ENCODE peak calls at places on chromosomes 7 and 10, in nine cellular contexts. One of them, this sample, is unnamed.

GRCh38 chr7:6015917-6016652 is 7.0 kb downstream of the AIMP2 start:
- DNase-seq in PC-3: no peak
- DNase-seq in posterior vena cava: peak
- DNase-seq in stimulated activated CD4-positive, alpha-beta T cell treated with anti-CD3 and anti-CD28 coated beads, TNF-alpha, amount 100 ng/mL, for 48 hours: no peak
- DNase-seq in NCI-H460: peak
- DNase-seq in amniotic epithelial cell: peak
- DNase-seq in NCI-H1105: peak
- DNase-seq in stimulated activated naive B cell treated with anti-CD40 and anti-IgM and Interleukin-4, amounts not matched to agents 10 μg/mL and 1 μg/mL and 100 μg/mL, for 72 hours: no peak
- DNase-seq in breast epithelium: peak
- DNase-seq in this sample: no peak

GRCh38 chr7:106329408-106329807 is 44.6 kb upstream of the NAMPT start:
- DNase-seq in stimulated activated CD4-positive, alpha-beta T cell treated with anti-CD3 and anti-CD28 coated beads, TNF-alpha, amount 100 ng/mL, for 48 hours: no peak
- DNase-seq in stimulated activated naive B cell treated with anti-CD40 and anti-IgM and Interleukin-4, amounts not matched to agents 10 μg/mL and 1 μg/mL and 100 μg/mL, for 72 hours: no peak
- DNase-seq in posterior vena cava: no peak
- DNase-seq in NCI-H460: no peak
- DNase-seq in NCI-H1105: no peak
- DNase-seq in amniotic epithelial cell: peak
- DNase-seq in PC-3: peak
- DNase-seq in breast epithelium: no peak
- DNase-seq in this sample: no peak

GRCh38 chr10:89384474-89385324 is 6.8 kb downstream of the IFIT1B start:
- DNase-seq in posterior vena cava: no peak
- DNase-seq in stimulated activated CD4-positive, alpha-beta T cell treated with anti-CD3 and anti-CD28 coated beads, TNF-alpha, amount 100 ng/mL, for 48 hours: no peak
- DNase-seq in PC-3: no peak
- DNase-seq in NCI-H1105: no peak
- DNase-seq in amniotic epithelial cell: peak
- DNase-seq in breast epithelium: no peak
- DNase-seq in stimulated activated naive B cell treated with anti-CD40 and anti-IgM and Interleukin-4, amounts not matched to agents 10 μg/mL and 1 μg/mL and 100 μg/mL, for 72 hours: no peak
- DNase-seq in NCI-H460: no peak
- DNase-seq in this sample: no peak

GRCh38 chr7:24865994-24866615 is 108.8 kb upstream of the GSDME start:
- DNase-seq in breast epithelium: no peak
- DNase-seq in PC-3: no peak
- DNase-seq in stimulated activated naive B cell treated with anti-CD40 and anti-IgM and Interleukin-4, amounts not matched to agents 10 μg/mL and 1 μg/mL and 100 μg/mL, for 72 hours: no peak
- DNase-seq in amniotic epithelial cell: no peak
- DNase-seq in NCI-H1105: no peak
- DNase-seq in NCI-H460: no peak
- DNase-seq in stimulated activated CD4-positive, alpha-beta T cell treated with anti-CD3 and anti-CD28 coated beads, TNF-alpha, amount 100 ng/mL, for 48 hours: peak
- DNase-seq in posterior vena cava: no peak
- DNase-seq in this sample: no peak

GRCh38 chr10:112959207-112959838 is 9.3 kb downstream of the TCF7L2 start:
- DNase-seq in PC-3: peak
- DNase-seq in posterior vena cava: no peak
- DNase-seq in breast epithelium: no peak
- DNase-seq in NCI-H1105: no peak
- DNase-seq in stimulated activated naive B cell treated with anti-CD40 and anti-IgM and Interleukin-4, amounts not matched to agents 10 μg/mL and 1 μg/mL and 100 μg/mL, for 72 hours: no peak
- DNase-seq in amniotic epithelial cell: no peak
- DNase-seq in NCI-H460: no peak
- DNase-seq in stimulated activated CD4-positive, alpha-beta T cell treated with anti-CD3 and anti-CD28 coated beads, TNF-alpha, amount 100 ng/mL, for 48 hours: no peak
- DNase-seq in this sample: no peak

GRCh38 chr10:12907651-12908050 is 93.9 kb downstream of the CCDC3 start:
- DNase-seq in NCI-H1105: no peak
- DNase-seq in stimulated activated CD4-positive, alpha-beta T cell treated with anti-CD3 and anti-CD28 coated beads, TNF-alpha, amount 100 ng/mL, for 48 hours: no peak
- DNase-seq in posterior vena cava: no peak
- DNase-seq in PC-3: no peak
- DNase-seq in stimulated activated naive B cell treated with anti-CD40 and anti-IgM and Interleukin-4, amounts not matched to agents 10 μg/mL and 1 μg/mL and 100 μg/mL, for 72 hours: no peak
- DNase-seq in amniotic epithelial cell: no peak
- DNase-seq in NCI-H460: no peak
- DNase-seq in breast epithelium: no peak
- DNase-seq in this sample: no peak

GRCh38 chr10:92562424-92562823 is 11.5 kb downstream of the IDE start:
- DNase-seq in posterior vena cava: no peak
- DNase-seq in NCI-H1105: no peak
- DNase-seq in PC-3: no peak
- DNase-seq in stimulated activated naive B cell treated with anti-CD40 and anti-IgM and Interleukin-4, amounts not matched to agents 10 μg/mL and 1 μg/mL and 100 μg/mL, for 72 hours: no peak
- DNase-seq in amniotic epithelial cell: no peak
- DNase-seq in NCI-H460: no peak
- DNase-seq in stimulated activated CD4-positive, alpha-beta T cell treated with anti-CD3 and anti-CD28 coated beads, TNF-alpha, amount 100 ng/mL, for 48 hours: no peak
- DNase-seq in breast epithelium: no peak
- DNase-seq in this sample: no peak

GRCh38 chr7:517848-518629 is 1.6 kb downstream of the PDGFA start:
- DNase-seq in NCI-H1105: peak
- DNase-seq in stimulated activated naive B cell treated with anti-CD40 and anti-IgM and Interleukin-4, amounts not matched to agents 10 μg/mL and 1 μg/mL and 100 μg/mL, for 72 hours: no peak
- DNase-seq in stimulated activated CD4-positive, alpha-beta T cell treated with anti-CD3 and anti-CD28 coated beads, TNF-alpha, amount 100 ng/mL, for 48 hours: no peak
- DNase-seq in amniotic epithelial cell: peak
- DNase-seq in breast epithelium: no peak
- DNase-seq in NCI-H460: no peak
- DNase-seq in PC-3: peak
- DNase-seq in posterior vena cava: peak
- DNase-seq in this sample: peak

GRCh38 chr10:31961675-31962074 is 33.0 kb upstream of the ARHGAP12 start:
- DNase-seq in posterior vena cava: no peak
- DNase-seq in PC-3: peak
- DNase-seq in NCI-H460: no peak
- DNase-seq in stimulated activated naive B cell treated with anti-CD40 and anti-IgM and Interleukin-4, amounts not matched to agents 10 μg/mL and 1 μg/mL and 100 μg/mL, for 72 hours: peak
- DNase-seq in breast epithelium: no peak
- DNase-seq in amniotic epithelial cell: peak
- DNase-seq in NCI-H1105: no peak
- DNase-seq in stimulated activated CD4-positive, alpha-beta T cell treated with anti-CD3 and anti-CD28 coated beads, TNF-alpha, amount 100 ng/mL, for 48 hours: no peak
- DNase-seq in this sample: no peak

GRCh38 chr10:34029455-34029854 is 695.0 kb upstream of the NRP1 start:
- DNase-seq in posterior vena cava: no peak
- DNase-seq in amniotic epithelial cell: no peak
- DNase-seq in NCI-H1105: no peak
- DNase-seq in NCI-H460: no peak
- DNase-seq in stimulated activated naive B cell treated with anti-CD40 and anti-IgM and Interleukin-4, amounts not matched to agents 10 μg/mL and 1 μg/mL and 100 μg/mL, for 72 hours: no peak
- DNase-seq in breast epithelium: no peak
- DNase-seq in PC-3: no peak
- DNase-seq in stimulated activated CD4-positive, alpha-beta T cell treated with anti-CD3 and anti-CD28 coated beads, TNF-alpha, amount 100 ng/mL, for 48 hours: no peak
- DNase-seq in this sample: no peak

GRCh38 chr10:70378122-70378521 is 4.3 kb downstream of the LRRC20 start:
- DNase-seq in NCI-H1105: no peak
- DNase-seq in stimulated activated naive B cell treated with anti-CD40 and anti-IgM and Interleukin-4, amounts not matched to agents 10 μg/mL and 1 μg/mL and 100 μg/mL, for 72 hours: no peak
- DNase-seq in amniotic epithelial cell: peak
- DNase-seq in PC-3: peak
- DNase-seq in breast epithelium: no peak
- DNase-seq in stimulated activated CD4-positive, alpha-beta T cell treated with anti-CD3 and anti-CD28 coated beads, TNF-alpha, amount 100 ng/mL, for 48 hours: no peak
- DNase-seq in posterior vena cava: no peak
- DNase-seq in NCI-H460: peak
- DNase-seq in this sample: peak

This sample was measured in dermis microvascular lymphatic vessel endothelial cell.